ENCODE peak calls at places on chromosomes 7 and 10, in five cellular contexts. Q is ovary, E is hepatocyte, R is vagina, U is NB4. J is an unnamed sample.

GRCh38 chr10:26460736-26461135 is 22.6 kb downstream of the APBB1IP start:
- DNase-seq in Q (no peak), E (no peak), R (no peak), U (no peak), J (no peak)

GRCh38 chr10:5443429-5443828 is 31.1 kb downstream of the NET1 start:
- DNase-seq in Q (no peak), E (no peak), R (no peak), U (no peak), J (no peak)

GRCh38 chr10:81838950-81839349 is 36.0 kb upstream of the NRG3 start:
- DNase-seq in Q (no peak), E (peak; percentile 12), R (no peak), U (peak; percentile 28), J (no peak)

GRCh38 chr7:115838829-115839228 is 191.7 kb downstream of the TFEC start:
- DNase-seq in Q (no peak), E (no peak), R (no peak), U (no peak), J (no peak)

GRCh38 chr10:47253651-47254375 is 46.2 kb upstream of the GDF10 start:
- DNase-seq in Q (no peak), E (no peak), R (peak; percentile 46), U (no peak), J (no peak)

GRCh38 chr7:127252736-127253288 is at the start of gene GRM8:
- DNase-seq in Q (peak; percentile 71), E (peak; percentile 61), R (no peak), U (no peak), J (no peak)

GRCh38 chr7:135748770-135749169 is at the start of gene FAM180A:
- DNase-seq in Q (peak; percentile 83), E (no peak), R (no peak), U (no peak), J (no peak)

GRCh38 chr7:149863500-149863899 is 10.3 kb upstream of the ATP6V0E2 start:
- DNase-seq in Q (no peak), E (no peak), R (no peak), U (no peak), J (no peak)

GRCh38 chr10:99913831-99914235 is 95.9 kb downstream of the DNMBP start:
- DNase-seq in Q (no peak), E (peak; percentile 45), R (no peak), U (no peak), J (no peak)

GRCh38 chr7:157905740-157906461 is 569.1 kb downstream of the DNAJB6 start:
- DNase-seq in Q (no peak), E (no peak), R (no peak), U (no peak), J (no peak)

GRCh38 chr10:27564381-27564780 is 60.3 kb downstream of the RAB18 start:
- DNase-seq in Q (no peak), E (no peak), R (no peak), U (no peak), J (no peak)

GRCh38 chr7:23471090-23471859 is 984 bp upstream of the IGF2BP3 start:
- DNase-seq in Q (no peak), E (peak; percentile 92), R (peak; percentile 74), U (peak; percentile 98), J (peak; percentile 92)

GRCh38 chr7:46450425-46450824 is 529.4 kb upstream of the IGFBP3 start:
- DNase-seq in Q (no peak), E (no peak), R (no peak), U (no peak), J (no peak)

GRCh38 chr7:148738737-148739535 is 40.2 kb downstream of the CUL1 start:
- DNase-seq in Q (no peak), E (peak; percentile 35), R (no peak), U (no peak), J (no peak)

GRCh38 chr10:128369101-128369650 is 243.0 kb upstream of the MKI67 start:
- DNase-seq in Q (no peak), E (no peak), R (no peak), U (no peak), J (no peak)

GRCh38 chr10:132455986-132456847 is 59.2 kb downstream of the PWWP2B start:
- DNase-seq in Q (peak; percentile 31), E (no peak), R (no peak), U (no peak), J (no peak)

GRCh38 chr10:130545122-130545521 is 408.9 kb downstream of the GLRX3 start:
- DNase-seq in Q (no peak), E (no peak), R (no peak), U (no peak), J (no peak)

GRCh38 chr10:130550952-130551674 is 414.9 kb downstream of the GLRX3 start:
- DNase-seq in Q (no peak), E (no peak), R (no peak), U (no peak), J (no peak)

GRCh38 chr10:130543787-130544186 is 407.6 kb downstream of the GLRX3 start:
- DNase-seq in Q (no peak), E (no peak), R (no peak), U (no peak), J (no peak)

GRCh38 chr10:130546841-130547240 is 410.6 kb downstream of the GLRX3 start:
- DNase-seq in Q (no peak), E (no peak), R (no peak), U (no peak), J (no peak)

GRCh38 chr10:130547368-130547767 is 411.2 kb downstream of the GLRX3 start:
- DNase-seq in Q (no peak), E (no peak), R (no peak), U (peak; percentile 52), J (no peak)
- TF ChIP-seq CTCF in Q (no peak), E (peak; percentile 24), R (no peak), U (peak; percentile 47), J (no peak)

GRCh38 chr10:119723161-119723560 is 2.7 kb upstream of the INPP5F start:
- DNase-seq in Q (no peak), E (no peak), R (no peak), U (no peak), J (no peak)

GRCh38 chr10:119723624-119724023 is 2.2 kb upstream of the INPP5F start:
- DNase-seq in Q (no peak), E (no peak), R (no peak), U (no peak), J (no peak)

GRCh38 chr10:119724630-119725549 is 960 bp upstream of the INPP5F start:
- DNase-seq in Q (no peak), E (no peak), R (no peak), U (peak; percentile 85), J (no peak)

GRCh38 chr10:119726291-119727261 is 726 bp downstream of the INPP5F start:
- DNase-seq in Q (no peak), E (no peak), R (no peak), U (no peak), J (no peak)

GRCh38 chr10:119725550-119726290 is at the start of gene INPP5F:
- DNase-seq in Q (peak; percentile 99), E (peak; percentile 100), R (peak; percentile 99), U (peak; percentile 99), J (peak; percentile 100)
- TF ChIP-seq CTCF in Q (peak; percentile 47), E (no peak), R (no peak), U (no peak), J (no peak)

DNA sequence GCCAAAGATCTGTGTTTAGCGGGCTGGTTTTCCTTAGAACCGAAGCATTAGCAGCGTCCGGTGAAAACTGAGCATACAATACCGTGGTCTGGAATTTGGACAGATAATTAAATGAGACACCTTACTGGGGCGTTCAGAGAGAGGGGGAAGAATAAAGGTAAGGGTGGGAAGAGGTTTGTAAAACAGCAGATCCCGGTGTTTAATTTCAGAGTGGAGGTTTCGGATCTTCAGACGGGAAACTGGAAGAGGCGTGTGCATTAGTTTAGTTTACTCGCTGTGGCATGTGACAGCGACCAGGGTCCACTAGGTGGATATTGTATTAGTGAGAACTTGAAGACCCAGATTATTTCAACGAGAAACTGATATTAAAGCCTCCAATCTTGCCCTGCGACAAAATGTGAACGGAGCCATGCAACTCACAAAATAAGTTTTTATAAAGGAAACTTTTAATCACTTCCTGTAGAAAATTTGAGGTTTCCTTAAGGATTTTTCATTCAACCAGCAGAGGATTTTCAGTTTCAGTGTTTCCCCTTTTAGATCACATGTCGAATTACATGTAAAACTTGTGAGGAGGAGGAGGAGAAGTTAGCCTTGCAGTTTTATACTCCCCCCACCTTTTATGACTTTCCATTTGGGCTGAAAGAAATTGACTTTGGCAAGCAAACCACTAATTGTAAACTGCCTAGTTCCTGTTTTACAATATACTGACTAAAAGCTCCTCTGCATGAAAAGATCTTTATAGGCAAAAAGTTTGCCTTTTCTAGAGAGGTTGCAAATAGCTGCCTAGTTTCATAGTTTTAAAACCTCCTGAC is 2.8 kb downstream of the BAMBI start:
- DNase-seq in Q (no peak), E (peak; percentile 54), R (peak; percentile 12), U (peak; percentile 84), J (peak; percentile 59)
- TF ChIP-seq CTCF in Q (peak; percentile 24), E (peak; percentile 33), R (no peak), U (peak; percentile 10), J (no peak)

GRCh38 chr10:90857635-90858488 is at the start of gene HTR7:
- DNase-seq in Q (peak; percentile 77), E (peak; percentile 62), R (no peak), U (peak; percentile 69), J (no peak)
- TF ChIP-seq CTCF in Q (peak; percentile 77), E (peak; percentile 48), R (no peak), U (peak; percentile 14), J (no peak)

GRCh38 chr7:18133921-18134320 is 106.3 kb upstream of the PRPS1L1 start:
- DNase-seq in Q (no peak), E (no peak), R (no peak), U (no peak), J (no peak)
- TF ChIP-seq CTCF in Q (no peak), E (no peak), R (no peak), U (no peak), J (no peak)

J was measured in HL-60.